ENCODE peak calls at places on chromosomes 5 and 9, in ten cellular contexts. C is PC-3; V is adrenal gland; Q is endodermal cell; D is body of pancreas; L is sigmoid colon; G is CD8-positive, alpha-beta T cell; A is ascending aorta; P is cardiac muscle cell; K is fibroblast of lung. H is an unnamed sample.

GRCh38 chr5:175597718-175598117 is 60.2 kb upstream of the HRH2 start:
- DNase-seq in C (no peak), V (no peak), Q (no peak), D (no peak), L (no peak), G (no peak), A (no peak), P (peak; percentile 49), K (no peak), H (no peak)

GRCh38 chr5:159033351-159033657 is 66.4 kb downstream of the EBF1 start:
- DNase-seq in C (no peak), V (no peak), Q (no peak), D (no peak), L (no peak), G (no peak), A (no peak), P (no peak), K (no peak), H (no peak)

GRCh38 chr5:7762267-7762666 is 88.7 kb downstream of the CFAP90 start:
- DNase-seq in C (no peak), V (no peak), Q (peak; percentile 72), D (no peak), L (no peak), G (no peak), A (no peak), P (no peak), K (no peak), H (no peak)

GRCh38 chr5:61332369-61332745 is 299 bp downstream of the ZSWIM6 start:
- DNase-seq in C (no peak), V (peak; percentile 54), Q (no peak), D (peak; percentile 48), L (peak; percentile 76), G (peak; percentile 48), A (no peak), P (peak; percentile 66), K (no peak), H (peak; percentile 65)

GRCh38 chr5:13553896-13554295 is 390.6 kb downstream of the DNAH5 start:
- DNase-seq in C (peak; percentile 58), V (no peak), Q (peak; percentile 93), D (no peak), L (no peak), G (no peak), A (no peak), P (peak; percentile 71), K (peak; percentile 19), H (peak; percentile 22)

GRCh38 chr9:135244751-135245221 is 157.3 kb downstream of the OLFM1 start:
- DNase-seq in C (no peak), V (no peak), Q (no peak), D (peak; percentile 69), L (peak; percentile 58), G (no peak), A (no peak), P (no peak), K (no peak), H (peak; percentile 62)

GRCh38 chr5:150672237-150672883 is 11.3 kb downstream of the MYOZ3 start:
- DNase-seq in C (peak; percentile 24), V (peak; percentile 39), Q (peak; percentile 92), D (no peak), L (peak; percentile 79), G (peak; percentile 22), A (no peak), P (peak; percentile 53), K (peak; percentile 52), H (peak; percentile 62)

GRCh38 chr5:54644226-54644625 is 126.7 kb downstream of the SNX18 start:
- DNase-seq in C (peak; percentile 90), V (no peak), Q (no peak), D (no peak), L (no peak), G (no peak), A (no peak), P (no peak), K (peak; percentile 92), H (no peak)

GRCh38 chr9:92726971-92727715 is 37.5 kb downstream of the BICD2 start:
- DNase-seq in C (no peak), V (peak; percentile 17), Q (no peak), D (no peak), L (no peak), G (no peak), A (no peak), P (no peak), K (no peak), H (peak; percentile 72)

GRCh38 chr9:98326402-98327248 is 71.2 kb upstream of the TBC1D2 start:
- DNase-seq in C (no peak), V (no peak), Q (peak; percentile 51), D (no peak), L (no peak), G (no peak), A (no peak), P (no peak), K (peak; percentile 75), H (no peak)

GRCh38 chr9:126204708-126205225 is 121.9 kb upstream of the MVB12B start:
- DNase-seq in C (no peak), V (no peak), Q (no peak), D (no peak), L (no peak), G (no peak), A (no peak), P (no peak), K (no peak), H (no peak)

GRCh38 chr9:126204197-126204596 is 122.4 kb upstream of the MVB12B start:
- DNase-seq in C (no peak), V (no peak), Q (peak; percentile 24), D (no peak), L (no peak), G (no peak), A (no peak), P (no peak), K (no peak), H (no peak)

GRCh38 chr9:126205260-126205659 is 121.4 kb upstream of the MVB12B start:
- DNase-seq in C (no peak), V (no peak), Q (peak; percentile 18), D (no peak), L (no peak), G (no peak), A (no peak), P (no peak), K (no peak), H (no peak)

GRCh38 chr9:126206099-126206498 is 120.5 kb upstream of the MVB12B start:
- DNase-seq in C (no peak), V (no peak), Q (peak; percentile 32), D (no peak), L (no peak), G (no peak), A (no peak), P (no peak), K (no peak), H (no peak)

GRCh38 chr9:126203313-126203712 is 123.3 kb upstream of the MVB12B start:
- DNase-seq in C (no peak), V (no peak), Q (peak; percentile 58), D (no peak), L (no peak), G (no peak), A (no peak), P (no peak), K (no peak), H (no peak)
- TF ChIP-seq CTCF in C (peak; percentile 41), V (no peak), Q (peak; percentile 44), D (no peak), L (no peak), G (no peak), A (no peak), P (peak; percentile 5), K (no peak), H (no peak)

DNA sequence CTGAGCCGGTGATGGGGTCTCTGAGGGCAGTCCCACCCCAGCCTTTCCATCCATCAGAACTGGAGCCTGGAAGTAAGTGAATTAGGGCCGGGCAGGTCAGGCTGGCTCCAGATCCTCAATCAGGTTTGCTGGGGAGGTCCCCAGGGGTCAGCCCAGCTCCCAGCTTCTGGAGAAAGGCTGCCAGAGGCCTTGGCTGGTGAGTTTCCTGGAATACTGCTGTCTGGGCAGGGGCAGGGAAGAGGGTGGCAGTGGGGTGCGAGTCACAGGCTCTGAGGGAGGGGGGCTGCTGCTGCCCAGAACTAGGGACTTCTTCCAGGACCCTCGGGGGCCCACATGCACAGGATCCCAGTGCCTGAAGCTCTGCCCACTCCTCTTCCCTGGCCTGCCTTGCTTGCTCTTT is 200.6 kb upstream of the MVB12B start:
- DNase-seq in C (no peak), V (no peak), Q (peak; percentile 24), D (no peak), L (no peak), G (no peak), A (no peak), P (no peak), K (no peak), H (no peak)
- H3K27me3 ChIP-seq in C (no peaks in the 10 kb centered on the region), V (no peaks in the 10 kb centered on the region), Q (peaks cover 91% of the 10 kb centered on the region), D (no peaks in the 10 kb centered on the region), L (no peaks in the 10 kb centered on the region), G (no peaks in the 10 kb centered on the region), A (no peaks in the 10 kb centered on the region), P (peaks cover 6% of the 10 kb centered on the region), K (peaks cover 5% of the 10 kb centered on the region), H (no peaks in the 10 kb centered on the region)

GRCh38 chr5:132089363-132089762 is 15.8 kb downstream of the CSF2 start:
- DNase-seq in C (no peak), V (no peak), Q (no peak), D (no peak), L (no peak), G (no peak), A (no peak), P (no peak), K (no peak), H (no peak)

GRCh38 chr5:132087176-132087575 is 13.6 kb downstream of the CSF2 start:
- DNase-seq in C (no peak), V (no peak), Q (no peak), D (no peak), L (no peak), G (no peak), A (no peak), P (no peak), K (no peak), H (no peak)

GRCh38 chr5:132086277-132086794 is 12.7 kb downstream of the CSF2 start:
- DNase-seq in C (peak; percentile 91), V (peak; percentile 49), Q (no peak), D (peak; percentile 55), L (peak; percentile 82), G (no peak), A (peak; percentile 29), P (no peak), K (peak; percentile 95), H (peak; percentile 83)

GRCh38 chr5:132085686-132086085 is 12.1 kb downstream of the CSF2 start:
- DNase-seq in C (no peak), V (no peak), Q (no peak), D (no peak), L (peak; percentile 40), G (no peak), A (no peak), P (no peak), K (no peak), H (no peak)

DNA sequence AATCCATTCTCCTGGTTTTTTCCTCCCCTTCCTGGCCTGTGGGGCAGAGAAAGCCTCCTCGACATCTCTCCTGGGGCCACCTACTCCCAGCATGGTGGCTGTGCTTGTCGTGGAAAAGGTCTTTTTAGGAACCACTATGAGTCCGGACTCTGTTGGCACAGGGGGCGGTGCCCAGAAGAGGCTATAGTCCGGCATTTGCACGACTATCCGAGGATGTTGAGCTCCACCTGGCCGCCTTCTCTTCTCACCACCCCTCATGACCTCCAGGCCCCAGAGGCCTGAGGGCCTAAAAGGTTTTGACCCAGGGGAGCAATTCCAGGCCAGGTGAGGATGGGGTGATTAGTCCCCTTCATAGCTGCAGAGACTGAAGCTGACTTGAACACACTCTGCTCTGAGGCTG is 14.1 kb downstream of the CSF2 start:
- DNase-seq in C (no peak), V (no peak), Q (no peak), D (no peak), L (peak; percentile 36), G (no peak), A (no peak), P (no peak), K (no peak), H (no peak)
- H3K4me1 ChIP-seq in C (peaks cover 37% of the 10 kb centered on the region), V (no peaks in the 10 kb centered on the region), Q (no peaks in the 10 kb centered on the region), D (no peaks in the 10 kb centered on the region), L (no peaks in the 10 kb centered on the region), G (peaks cover 7% of the 10 kb centered on the region), A (peaks cover 11% of the 10 kb centered on the region), P (no peaks in the 10 kb centered on the region), K (peaks cover 19% of the 10 kb centered on the region), H (peaks cover 29% of the 10 kb centered on the region)

GRCh38 chr9:12014488-12014887 is 678.7 kb upstream of the TYRP1 start:
- DNase-seq in C (no peak), V (no peak), Q (no peak), D (no peak), L (no peak), G (no peak), A (no peak), P (no peak), K (no peak), H (no peak)
- TF ChIP-seq CTCF in C (no peak), V (no peak), Q (no peak), D (no peak), L (no peak), G (no peak), A (no peak), P (no peak), K (no peak), H (no peak)

H was measured in heart left ventricle.